ENCODE peak calls at places on chromosomes 6 and 20, in six cellular contexts. R is lung; E is GM12865; L is effector memory CD4-positive, alpha-beta T cell; Y is hepatocyte; V is BJ. I is an unnamed sample.

GRCh38 chr20:24448170-24448569 is 21.3 kb upstream of the SYNDIG1 start:
- DNase-seq in R (no peak), E (no peak), L (no peak), Y (peak; percentile 35), V (no peak), I (no peak)

GRCh38 chr20:50575869-50576720 is 65.9 kb downstream of the PTPN1 start:
- DNase-seq in R (peak; percentile 74), E (peak; percentile 76), L (peak; percentile 38), Y (peak; percentile 78), V (no peak), I (no peak)

GRCh38 chr6:157244780-157245179 is 78.5 kb downstream of the TMEM242 start:
- DNase-seq in R (no peak), E (no peak), L (no peak), Y (no peak), V (no peak), I (no peak)

GRCh38 chr6:108406943-108407342 is 112.1 kb downstream of the AFG1L start:
- DNase-seq in R (no peak), E (no peak), L (no peak), Y (peak; percentile 7), V (no peak), I (no peak)

GRCh38 chr6:169932491-169932890 is 181.1 kb downstream of the ERMARD start:
- DNase-seq in R (no peak), E (no peak), L (no peak), Y (no peak), V (no peak), I (no peak)

GRCh38 chr6:2021713-2022125 is 223.7 kb downstream of the GMDS start:
- DNase-seq in R (peak; percentile 56), E (no peak), L (no peak), Y (peak; percentile 14), V (peak; percentile 66), I (peak; percentile 64)

GRCh38 chr6:122008105-122009100 is 391.0 kb upstream of the HSF2 start:
- DNase-seq in R (no peak), E (no peak), L (no peak), Y (no peak), V (no peak), I (peak; percentile 31)

GRCh38 chr6:113181164-113181563 is 676.0 kb upstream of the MARCKS start:
- DNase-seq in R (no peak), E (no peak), L (no peak), Y (no peak), V (no peak), I (no peak)

GRCh38 chr6:38713812-38714211 is 1.3 kb upstream of the DNAH8 start:
- DNase-seq in R (no peak), E (peak; percentile 42), L (peak; percentile 11), Y (no peak), V (no peak), I (no peak)

GRCh38 chr20:35695978-35696377 is 3.2 kb downstream of the NFS1 start:
- DNase-seq in R (no peak), E (no peak), L (no peak), Y (no peak), V (no peak), I (no peak)

GRCh38 chr6:11869656-11870340 is 91.2 kb upstream of the ADTRP start:
- DNase-seq in R (no peak), E (no peak), L (no peak), Y (no peak), V (no peak), I (peak; percentile 54)

GRCh38 chr20:20731000-20731944 is 18.8 kb upstream of the RALGAPA2 start:
- DNase-seq in R (no peak), E (no peak), L (no peak), Y (no peak), V (no peak), I (no peak)

GRCh38 chr20:57909763-57910331 is 200.0 kb upstream of the PMEPA1 start:
- DNase-seq in R (no peak), E (no peak), L (no peak), Y (no peak), V (no peak), I (no peak)

GRCh38 chr20:57912227-57912582 is 202.4 kb upstream of the PMEPA1 start:
- DNase-seq in R (no peak), E (no peak), L (no peak), Y (no peak), V (no peak), I (no peak)

GRCh38 chr20:57908691-57909090 is 198.9 kb upstream of the PMEPA1 start:
- DNase-seq in R (no peak), E (no peak), L (no peak), Y (no peak), V (no peak), I (no peak)

GRCh38 chr20:57911512-57912226 is 201.9 kb upstream of the PMEPA1 start:
- DNase-seq in R (no peak), E (no peak), L (no peak), Y (no peak), V (no peak), I (no peak)

DNA sequence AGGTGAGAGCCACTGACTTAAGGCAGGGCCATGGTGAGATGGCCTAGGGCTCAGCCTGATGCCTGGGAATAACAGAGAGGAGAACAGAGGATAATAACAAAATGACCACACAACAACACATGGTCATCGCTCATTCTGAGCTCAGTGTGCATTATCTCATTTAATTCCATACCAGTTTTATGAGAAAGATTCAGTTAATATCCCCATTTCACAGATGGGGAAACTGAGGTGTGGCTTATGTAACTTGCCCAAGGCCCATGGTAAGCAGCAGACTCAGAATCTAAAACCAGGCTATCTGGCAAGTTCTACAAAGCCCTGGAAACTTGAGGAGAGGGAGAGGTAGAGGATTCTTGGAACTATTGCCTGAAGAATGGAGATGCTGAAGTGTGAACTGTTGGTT is 200.9 kb upstream of the PMEPA1 start:
- DNase-seq in R (no peak), E (no peak), L (no peak), Y (no peak), V (no peak), I (no peak)
- H3K4me3 ChIP-seq in R (no peak overlapping the region), E (no peak overlapping the region), L (no peak overlapping the region), Y (no peak overlapping the region), V (no peak overlapping the region), I (no peak overlapping the region)

DNA sequence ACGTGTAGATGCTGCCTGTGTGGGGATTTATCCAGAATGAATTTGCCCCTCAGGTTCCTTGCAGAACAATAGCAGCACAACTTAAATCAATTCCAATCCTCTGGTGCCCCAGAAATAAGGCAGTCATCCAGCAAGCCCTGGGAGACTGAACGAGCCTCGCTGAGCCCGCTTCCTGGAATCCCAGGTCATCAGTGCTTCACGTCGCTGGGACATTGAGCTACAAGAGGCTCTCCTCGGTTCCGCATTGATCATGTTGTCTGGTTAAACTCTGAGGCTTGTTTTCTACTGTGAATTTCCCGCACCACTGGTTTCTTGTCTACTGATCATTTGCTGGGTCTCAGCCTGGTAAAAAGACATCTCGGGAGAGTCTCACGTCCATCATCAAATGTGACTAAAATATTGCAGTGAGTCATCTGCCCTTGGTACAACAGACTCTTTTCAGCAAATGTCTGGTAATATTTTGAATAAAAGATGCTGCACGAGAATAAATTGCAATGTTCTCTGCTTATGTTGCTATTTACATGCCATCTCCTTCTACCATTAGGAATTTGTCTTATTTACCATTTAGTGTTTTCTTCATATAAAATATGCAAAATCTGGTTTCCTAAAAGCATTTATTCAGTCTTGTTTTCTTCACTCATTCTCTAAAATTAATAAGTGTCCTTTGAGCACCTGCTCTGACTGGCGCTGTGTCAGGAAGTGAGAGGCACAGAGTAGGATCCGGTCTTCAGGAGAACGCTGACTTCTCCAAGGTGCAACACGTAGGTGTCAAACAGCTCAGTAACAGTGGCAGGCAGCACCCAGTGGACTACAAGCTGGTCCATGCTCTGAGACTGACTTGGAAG is 569.3 kb downstream of the QKI start:
- DNase-seq in R (no peak), E (peak; percentile 11), L (no peak), Y (no peak), V (no peak), I (no peak)
- H3K4me3 ChIP-seq in R (no peak overlapping the region), E (no peak overlapping the region), L (no peak overlapping the region), Y (no peak overlapping the region), V (no peak overlapping the region), I (no peak overlapping the region)

GRCh38 chr6:44504321-44504761 is 116.8 kb downstream of the CDC5L start:
- DNase-seq in R (no peak), E (no peak), L (no peak), Y (no peak), V (no peak), I (no peak)
- H3K4me3 ChIP-seq in R (no peak overlapping the region), E (no peak overlapping the region), L (no peak overlapping the region), Y (no peak overlapping the region), V (no peak overlapping the region), I (no peak overlapping the region)

GRCh38 chr20:31716818-31717477 is 5.7 kb downstream of the BCL2L1 start:
- DNase-seq in R (no peak), E (no peak), L (no peak), Y (no peak), V (no peak), I (no peak)

GRCh38 chr20:31720486-31721407 is 1.9 kb downstream of the BCL2L1 start:
- DNase-seq in R (no peak), E (peak; percentile 59), L (no peak), Y (peak; percentile 78), V (no peak), I (no peak)

GRCh38 chr20:31717478-31717946 is 5.2 kb downstream of the BCL2L1 start:
- DNase-seq in R (no peak), E (peak; percentile 77), L (no peak), Y (no peak), V (no peak), I (no peak)

GRCh38 chr20:31719644-31720485 is 2.8 kb downstream of the BCL2L1 start:
- DNase-seq in R (peak; percentile 49), E (no peak), L (no peak), Y (peak; percentile 72), V (no peak), I (no peak)

GRCh38 chr20:31718952-31719643 is 3.6 kb downstream of the BCL2L1 start:
- DNase-seq in R (peak; percentile 44), E (no peak), L (no peak), Y (peak; percentile 80), V (no peak), I (no peak)
- H3K4me3 ChIP-seq in R (peak overlapping the region; percentile 83), E (peak overlapping the region; percentile 89), L (no peak overlapping the region), Y (peak overlapping the region; percentile 6), V (no peak overlapping the region), I (peak overlapping the region; percentile 80)

DNA sequence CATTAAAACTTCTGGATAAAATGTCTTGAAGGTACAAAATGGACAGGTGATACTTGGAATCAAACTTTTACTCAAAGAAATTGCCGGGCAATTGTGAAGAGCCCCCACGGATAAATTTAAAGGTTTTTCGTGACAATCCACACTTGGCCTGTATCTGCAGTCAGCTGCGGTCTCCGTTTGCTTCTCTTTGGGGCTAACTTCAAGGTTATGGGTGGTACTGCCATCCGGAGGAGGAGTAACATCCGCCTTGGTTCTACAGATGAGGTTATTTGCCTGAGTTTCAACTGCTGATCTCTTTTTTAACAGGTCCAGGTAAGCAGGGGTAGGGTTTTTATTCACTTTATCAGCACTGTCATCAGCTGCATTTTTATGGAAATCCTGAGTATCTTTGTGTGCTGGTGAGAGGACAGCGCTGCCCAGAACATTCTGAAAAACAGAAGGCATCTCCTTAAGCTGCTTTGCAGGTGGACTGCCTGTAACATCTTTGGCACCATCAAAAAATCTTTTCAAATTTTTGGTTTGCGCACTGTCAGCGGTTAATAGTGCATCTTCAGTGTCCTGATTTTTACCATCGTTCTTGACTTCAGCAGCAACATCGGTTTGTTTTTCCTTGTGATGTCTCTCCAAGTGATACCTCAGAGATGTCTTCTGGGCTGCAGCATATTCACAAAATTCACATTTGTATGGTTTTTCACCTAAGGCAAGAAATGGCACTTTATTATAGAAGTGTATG is 16.9 kb downstream of the ZNF217 start:
- DNase-seq in R (no peak), E (no peak), L (no peak), Y (no peak), V (no peak), I (no peak)
- H3K4me3 ChIP-seq in R (no peak overlapping the region), E (no peak overlapping the region), L (no peak overlapping the region), Y (no peak overlapping the region), V (no peak overlapping the region), I (no peak overlapping the region)